ENCODE peak calls at places on chromosomes 2 and 18, in five cellular contexts. One of them, this sample, is unnamed.

GRCh38 chr2:212423089-212423488 is 115.5 kb downstream of the ERBB4 start:
- DNase-seq in cardiac muscle cell: no peak
- DNase-seq in CD8-positive, alpha-beta T cell: no peak
- DNase-seq in A549: no peak
- DNase-seq in left ventricle myocardium inferior: no peak
- DNase-seq in this sample: no peak

GRCh38 chr2:156486175-156486574 is 50.0 kb downstream of the GPD2 start:
- DNase-seq in A549: peak
- DNase-seq in CD8-positive, alpha-beta T cell: no peak
- DNase-seq in cardiac muscle cell: no peak
- DNase-seq in left ventricle myocardium inferior: no peak
- DNase-seq in this sample: no peak

GRCh38 chr2:27638023-27638637 is 9.3 kb downstream of the GPN1 start:
- DNase-seq in left ventricle myocardium inferior: no peak
- DNase-seq in CD8-positive, alpha-beta T cell: no peak
- DNase-seq in A549: no peak
- DNase-seq in cardiac muscle cell: no peak
- DNase-seq in this sample: no peak

GRCh38 chr2:240143801-240144648 is 3.6 kb upstream of the OTOS start:
- DNase-seq in CD8-positive, alpha-beta T cell: peak
- DNase-seq in A549: peak
- DNase-seq in left ventricle myocardium inferior: peak
- DNase-seq in cardiac muscle cell: peak
- DNase-seq in this sample: peak

GRCh38 chr2:95042472-95043271 is 17.2 kb downstream of the MAL start:
- DNase-seq in CD8-positive, alpha-beta T cell: no peak
- DNase-seq in cardiac muscle cell: no peak
- DNase-seq in left ventricle myocardium inferior: no peak
- DNase-seq in A549: no peak
- DNase-seq in this sample: no peak

GRCh38 chr2:48017136-48017535 is 110.8 kb upstream of the FBXO11 start:
- DNase-seq in left ventricle myocardium inferior: no peak
- DNase-seq in CD8-positive, alpha-beta T cell: no peak
- DNase-seq in cardiac muscle cell: no peak
- DNase-seq in A549: no peak
- DNase-seq in this sample: no peak

GRCh38 chr2:240245706-240246105 is 105.2 kb upstream of the OTOS start:
- DNase-seq in cardiac muscle cell: no peak
- DNase-seq in left ventricle myocardium inferior: peak
- DNase-seq in A549: no peak
- DNase-seq in CD8-positive, alpha-beta T cell: no peak
- DNase-seq in this sample: no peak

GRCh38 chr2:148013879-148014278 is 6.7 kb downstream of the ORC4 start:
- DNase-seq in left ventricle myocardium inferior: no peak
- DNase-seq in CD8-positive, alpha-beta T cell: no peak
- DNase-seq in A549: no peak
- DNase-seq in cardiac muscle cell: no peak
- DNase-seq in this sample: no peak

GRCh38 chr18:46293699-46294300 is 189.6 kb downstream of the HAUS1 start:
- DNase-seq in cardiac muscle cell: peak
- DNase-seq in A549: no peak
- DNase-seq in left ventricle myocardium inferior: no peak
- DNase-seq in CD8-positive, alpha-beta T cell: no peak
- DNase-seq in this sample: no peak

GRCh38 chr2:21118302-21118920 is 5.4 kb upstream of the TDRD15 start:
- DNase-seq in cardiac muscle cell: peak
- DNase-seq in left ventricle myocardium inferior: no peak
- DNase-seq in CD8-positive, alpha-beta T cell: no peak
- DNase-seq in A549: peak
- DNase-seq in this sample: no peak

GRCh38 chr18:24627644-24628315 is 167.3 kb downstream of the HRH4 start:
- DNase-seq in cardiac muscle cell: no peak
- DNase-seq in left ventricle myocardium inferior: no peak
- DNase-seq in A549: no peak
- DNase-seq in CD8-positive, alpha-beta T cell: no peak
- DNase-seq in this sample: no peak

GRCh38 chr2:201466050-201466660 is 14.6 kb downstream of the STRADB start:
- DNase-seq in A549: no peak
- DNase-seq in CD8-positive, alpha-beta T cell: no peak
- DNase-seq in left ventricle myocardium inferior: no peak
- DNase-seq in cardiac muscle cell: no peak
- DNase-seq in this sample: no peak

GRCh38 chr18:76672627-76673026 is 149.7 kb upstream of the ZNF236 start:
- DNase-seq in left ventricle myocardium inferior: no peak
- DNase-seq in A549: no peak
- DNase-seq in CD8-positive, alpha-beta T cell: no peak
- DNase-seq in cardiac muscle cell: no peak
- DNase-seq in this sample: no peak

GRCh38 chr2:240289701-240290431 is 145.6 kb upstream of the GPC1 start:
- DNase-seq in CD8-positive, alpha-beta T cell: no peak
- DNase-seq in cardiac muscle cell: no peak
- DNase-seq in left ventricle myocardium inferior: no peak
- DNase-seq in A549: no peak
- DNase-seq in this sample: no peak

GRCh38 chr2:8086796-8087479 is 594.9 kb upstream of the ID2 start:
- DNase-seq in A549: peak
- DNase-seq in left ventricle myocardium inferior: no peak
- DNase-seq in CD8-positive, alpha-beta T cell: no peak
- DNase-seq in cardiac muscle cell: no peak
- DNase-seq in this sample: no peak

GRCh38 chr2:172253190-172254052 is 150.7 kb upstream of the DLX2 start:
- DNase-seq in left ventricle myocardium inferior: no peak
- DNase-seq in cardiac muscle cell: no peak
- DNase-seq in CD8-positive, alpha-beta T cell: peak
- DNase-seq in A549: peak
- DNase-seq in this sample: no peak

GRCh38 chr2:17300141-17300540 is 218.1 kb downstream of the RAD51AP2 start:
- DNase-seq in left ventricle myocardium inferior: no peak
- DNase-seq in A549: peak
- DNase-seq in CD8-positive, alpha-beta T cell: no peak
- DNase-seq in cardiac muscle cell: no peak
- DNase-seq in this sample: no peak

GRCh38 chr2:231683292-231683898 is 24.9 kb upstream of the PTMA start:
- DNase-seq in cardiac muscle cell: no peak
- DNase-seq in left ventricle myocardium inferior: no peak
- DNase-seq in CD8-positive, alpha-beta T cell: no peak
- DNase-seq in A549: no peak
- DNase-seq in this sample: no peak

GRCh38 chr18:6714027-6714426 is 15.5 kb upstream of the ARHGAP28 start:
- DNase-seq in cardiac muscle cell: no peak
- DNase-seq in left ventricle myocardium inferior: no peak
- DNase-seq in A549: no peak
- DNase-seq in CD8-positive, alpha-beta T cell: no peak
- DNase-seq in this sample: no peak

GRCh38 chr2:140975237-140975636 is 1155.6 kb downstream of the LRP1B start:
- DNase-seq in cardiac muscle cell: no peak
- DNase-seq in left ventricle myocardium inferior: no peak
- DNase-seq in A549: no peak
- DNase-seq in CD8-positive, alpha-beta T cell: no peak
- DNase-seq in this sample: no peak

GRCh38 chr2:20635698-20636584 is 15.0 kb downstream of the HS1BP3 start:
- DNase-seq in left ventricle myocardium inferior: peak
- DNase-seq in CD8-positive, alpha-beta T cell: peak
- DNase-seq in A549: peak
- DNase-seq in cardiac muscle cell: peak
- DNase-seq in this sample: peak

GRCh38 chr2:64831134-64831976 is 157.8 kb upstream of the SLC1A4 start:
- DNase-seq in cardiac muscle cell: peak
- DNase-seq in left ventricle myocardium inferior: peak
- DNase-seq in A549: peak
- DNase-seq in CD8-positive, alpha-beta T cell: peak
- DNase-seq in this sample: peak

GRCh38 chr2:23386422-23387220 is 1.6 kb downstream of the KLHL29 start:
- DNase-seq in left ventricle myocardium inferior: peak
- DNase-seq in cardiac muscle cell: peak
- DNase-seq in A549: peak
- DNase-seq in CD8-positive, alpha-beta T cell: no peak
- DNase-seq in this sample: no peak

GRCh38 chr18:79393626-79394401 is 1.9 kb upstream of the NFATC1 start:
- DNase-seq in left ventricle myocardium inferior: peak
- DNase-seq in CD8-positive, alpha-beta T cell: peak
- DNase-seq in cardiac muscle cell: peak
- DNase-seq in A549: peak
- DNase-seq in this sample: peak

GRCh38 chr2:3242747-3243369 is 134.8 kb downstream of the EIPR1 start:
- DNase-seq in cardiac muscle cell: no peak
- DNase-seq in left ventricle myocardium inferior: no peak
- DNase-seq in CD8-positive, alpha-beta T cell: peak
- DNase-seq in A549: no peak
- DNase-seq in this sample: no peak

GRCh38 chr2:54038835-54039234 is 68.0 kb upstream of the PSME4 start:
- DNase-seq in A549: peak
- DNase-seq in CD8-positive, alpha-beta T cell: no peak
- DNase-seq in left ventricle myocardium inferior: no peak
- DNase-seq in cardiac muscle cell: no peak
- DNase-seq in this sample: no peak

GRCh38 chr2:205965707-205966106 is 120.3 kb downstream of the INO80D start:
- DNase-seq in CD8-positive, alpha-beta T cell: no peak
- DNase-seq in left ventricle myocardium inferior: no peak
- DNase-seq in cardiac muscle cell: no peak
- DNase-seq in A549: no peak
- DNase-seq in this sample: no peak

GRCh38 chr2:225233234-225233633 is 166.3 kb upstream of the NYAP2 start:
- DNase-seq in A549: no peak
- DNase-seq in cardiac muscle cell: no peak
- DNase-seq in CD8-positive, alpha-beta T cell: no peak
- DNase-seq in left ventricle myocardium inferior: no peak
- DNase-seq in this sample: no peak

GRCh38 chr2:149781263-149781808 is 193.8 kb upstream of the MMADHC start:
- DNase-seq in left ventricle myocardium inferior: no peak
- DNase-seq in cardiac muscle cell: no peak
- DNase-seq in A549: no peak
- DNase-seq in CD8-positive, alpha-beta T cell: no peak
- DNase-seq in this sample: no peak

GRCh38 chr2:149143734-149144133 is 105.2 kb downstream of the LYPD6B start:
- DNase-seq in cardiac muscle cell: no peak
- DNase-seq in left ventricle myocardium inferior: no peak
- DNase-seq in A549: no peak
- DNase-seq in CD8-positive, alpha-beta T cell: no peak
- DNase-seq in this sample: no peak

GRCh38 chr18:48742304-48742703 is 203.5 kb downstream of the CTIF start:
- DNase-seq in A549: no peak
- DNase-seq in cardiac muscle cell: no peak
- DNase-seq in left ventricle myocardium inferior: no peak
- DNase-seq in CD8-positive, alpha-beta T cell: no peak
- DNase-seq in this sample: no peak
- H3K27ac ChIP-seq in A549: no peak
- H3K27ac ChIP-seq in cardiac muscle cell: no peak
- H3K27ac ChIP-seq in left ventricle myocardium inferior: peak
- H3K27ac ChIP-seq in CD8-positive, alpha-beta T cell: no peak
- H3K27ac ChIP-seq in this sample: no peak

GRCh38 chr2:80459028-80459427 is 154.5 kb upstream of the LRRTM1 start:
- DNase-seq in cardiac muscle cell: no peak
- DNase-seq in CD8-positive, alpha-beta T cell: no peak
- DNase-seq in A549: no peak
- DNase-seq in left ventricle myocardium inferior: no peak
- DNase-seq in this sample: no peak

GRCh38 chr2:80454628-80455027 is 150.1 kb upstream of the LRRTM1 start:
- DNase-seq in A549: no peak
- DNase-seq in left ventricle myocardium inferior: peak
- DNase-seq in cardiac muscle cell: no peak
- DNase-seq in CD8-positive, alpha-beta T cell: no peak
- DNase-seq in this sample: no peak
- H3K27ac ChIP-seq in A549: no peak
- H3K27ac ChIP-seq in left ventricle myocardium inferior: no peak
- H3K27ac ChIP-seq in cardiac muscle cell: no peak
- H3K27ac ChIP-seq in CD8-positive, alpha-beta T cell: no peak
- H3K27ac ChIP-seq in this sample: no peak

DNA sequence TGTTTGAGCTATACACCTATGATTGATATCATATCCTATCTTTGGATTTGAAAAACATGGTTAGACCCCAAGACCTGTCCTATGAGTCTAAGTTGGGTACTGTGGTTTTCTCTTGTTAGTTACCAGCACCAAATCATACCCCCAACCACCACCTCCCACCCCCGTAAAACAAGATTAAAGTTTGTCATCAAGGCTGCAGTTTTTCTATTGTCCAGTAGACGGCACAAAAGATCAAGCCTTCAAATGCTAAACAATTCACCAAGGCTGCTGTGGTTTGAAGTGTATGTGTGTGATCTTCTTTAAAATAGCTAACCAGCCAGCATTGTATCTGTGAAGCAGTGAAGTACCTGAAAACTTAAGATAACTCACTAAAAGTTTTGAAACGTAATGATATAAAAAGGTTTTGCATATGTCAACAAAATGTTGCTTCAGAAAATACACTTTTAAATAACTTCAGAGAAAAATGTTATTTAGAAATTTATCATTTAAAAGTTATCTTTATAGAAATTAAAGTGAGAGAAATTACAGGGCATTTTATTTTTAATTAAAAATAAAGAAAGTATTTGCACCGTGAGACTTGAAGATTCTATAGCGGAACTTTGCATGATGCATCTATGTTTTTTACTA is 5.8 kb upstream of the MEIS1 start:
- DNase-seq in CD8-positive, alpha-beta T cell: no peak
- DNase-seq in A549: peak
- DNase-seq in cardiac muscle cell: peak
- DNase-seq in left ventricle myocardium inferior: no peak
- DNase-seq in this sample: no peak
- H3K27ac ChIP-seq in CD8-positive, alpha-beta T cell: no peak
- H3K27ac ChIP-seq in A549: no peak
- H3K27ac ChIP-seq in cardiac muscle cell: peak
- H3K27ac ChIP-seq in left ventricle myocardium inferior: no peak
- H3K27ac ChIP-seq in this sample: no peak

GRCh38 chr18:41875094-41875780 is 79.8 kb upstream of the PIK3C3 start:
- DNase-seq in cardiac muscle cell: no peak
- DNase-seq in left ventricle myocardium inferior: no peak
- DNase-seq in CD8-positive, alpha-beta T cell: no peak
- DNase-seq in A549: no peak
- DNase-seq in this sample: no peak
- H3K27ac ChIP-seq in cardiac muscle cell: no peak
- H3K27ac ChIP-seq in left ventricle myocardium inferior: no peak
- H3K27ac ChIP-seq in CD8-positive, alpha-beta T cell: no peak
- H3K27ac ChIP-seq in A549: no peak
- H3K27ac ChIP-seq in this sample: no peak

DNA sequence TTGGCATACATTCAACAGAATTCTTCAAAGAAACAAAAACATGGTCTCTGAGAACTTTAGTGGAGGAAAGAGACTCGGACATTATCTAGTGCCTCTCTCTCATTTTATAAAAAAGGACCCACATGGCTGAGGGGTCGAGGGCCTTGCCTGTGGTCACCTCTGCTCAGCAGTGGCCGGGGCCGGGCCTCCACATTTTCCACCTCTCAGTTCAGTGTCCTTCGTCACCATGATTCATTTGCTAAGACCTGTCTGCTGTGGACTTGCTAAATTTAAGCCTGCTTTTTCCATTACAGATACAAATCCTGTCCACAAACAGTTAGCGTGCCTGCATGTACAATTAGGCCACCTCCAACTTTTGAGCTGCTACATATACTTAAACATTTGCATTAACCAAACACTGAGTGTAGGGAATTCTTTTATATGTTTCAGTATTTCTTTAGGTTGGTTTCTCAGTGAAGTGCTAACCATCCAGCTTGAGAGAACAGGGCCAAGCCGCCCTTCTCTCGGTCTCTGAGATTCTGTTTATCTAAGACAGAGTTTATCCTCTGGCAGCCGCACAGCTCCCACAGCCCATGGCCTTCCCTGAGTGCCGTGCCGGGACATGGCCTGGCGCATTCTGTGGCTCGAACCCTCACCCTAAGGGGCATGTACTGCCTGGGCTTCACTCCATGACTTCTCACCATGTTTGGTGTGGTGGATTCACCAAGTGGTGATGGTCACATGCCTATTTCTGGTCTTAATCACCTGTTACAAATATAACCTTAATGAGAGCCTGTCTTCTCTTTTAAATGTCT is 46.2 kb downstream of the COA5 start:
- DNase-seq in A549: no peak
- DNase-seq in left ventricle myocardium inferior: no peak
- DNase-seq in CD8-positive, alpha-beta T cell: no peak
- DNase-seq in cardiac muscle cell: peak
- DNase-seq in this sample: no peak
- H3K27ac ChIP-seq in A549: no peak
- H3K27ac ChIP-seq in left ventricle myocardium inferior: peak
- H3K27ac ChIP-seq in CD8-positive, alpha-beta T cell: no peak
- H3K27ac ChIP-seq in cardiac muscle cell: no peak
- H3K27ac ChIP-seq in this sample: no peak